ENCODE peak calls at places on chromosomes 1 and 21, in four cellular contexts. N is HL-60, O is GM12878, R is K562. Z is an unnamed sample.

GRCh38 chr1:207027221-207027777 is 5.3 kb downstream of the C1orf116 start:
- DNase-seq in O (no peak), R (no peak), N (no peak), Z (no peak)

GRCh38 chr1:83763281-83764095 is 235.4 kb downstream of the TTLL7 start:
- DNase-seq in O (no peak), N (no peak), R (no peak), Z (no peak)

GRCh38 chr1:23798662-23799142 is 1.9 kb downstream of the GALE start:
- DNase-seq in O (no peak), R (peak), N (no peak), Z (no peak)

GRCh38 chr1:240306673-240307072 is 215.0 kb downstream of the FMN2 start:
- DNase-seq in O (no peak), N (no peak), R (no peak), Z (no peak)

GRCh38 chr1:65221638-65222421 is 73.8 kb downstream of the AK4 start:
- DNase-seq in R (no peak), N (no peak), O (no peak), Z (no peak)

GRCh38 chr1:233518344-233518743 is 95.6 kb upstream of the KCNK1 start:
- DNase-seq in O (no peak), R (peak), N (peak), Z (no peak)

GRCh38 chr1:80375662-80376061 is 1369.1 kb upstream of the ADGRL4 start:
- DNase-seq in N (no peak), R (no peak), O (no peak), Z (no peak)

GRCh38 chr21:31755027-31755426 is 23.1 kb upstream of the SCAF4 start:
- DNase-seq in N (no peak), R (no peak), O (no peak), Z (no peak)

GRCh38 chr1:80540605-80541004 is 1260.1 kb upstream of the ADGRL2 start:
- DNase-seq in O (no peak), N (no peak), R (no peak), Z (no peak)

GRCh38 chr1:217703326-217703725 is 72.2 kb downstream of the SPATA17 start:
- DNase-seq in N (no peak), R (no peak), O (no peak), Z (no peak)

GRCh38 chr1:17798799-17799382 is 43.8 kb downstream of the ACTL8 start:
- DNase-seq in N (no peak), R (no peak), O (no peak), Z (no peak)

GRCh38 chr21:41610042-41610839 is 102.3 kb upstream of the TMPRSS2 start:
- DNase-seq in N (peak), R (peak), O (no peak), Z (peak)

GRCh38 chr1:88731475-88731874 is 47.4 kb downstream of the PKN2 start:
- DNase-seq in N (no peak), R (peak), O (no peak), Z (no peak)

GRCh38 chr1:38615680-38616079 is 243.9 kb downstream of the RRAGC start:
- DNase-seq in O (no peak), R (no peak), N (no peak), Z (no peak)

GRCh38 chr1:155218854-155219591 is 10.5 kb downstream of the MTX1 start:
- DNase-seq in R (peak), N (peak), O (no peak), Z (no peak)

GRCh38 chr1:228445867-228446584 is 29.4 kb upstream of the TRIM17 start:
- DNase-seq in N (peak), O (no peak), R (peak), Z (peak)

GRCh38 chr1:25844485-25845337 is 14.5 kb downstream of the AUNIP start:
- DNase-seq in R (no peak), O (no peak), N (no peak), Z (no peak)

GRCh38 chr1:116325922-116326321 is 47.1 kb upstream of the ATP1A1 start:
- DNase-seq in O (no peak), N (no peak), R (no peak), Z (no peak)

GRCh38 chr1:85438353-85438752 is 26.6 kb downstream of the DDAH1 start:
- DNase-seq in O (no peak), N (no peak), R (no peak), Z (no peak)

GRCh38 chr1:30466610-30467009 is 256.8 kb downstream of the MATN1 start:
- DNase-seq in N (no peak), O (no peak), R (no peak), Z (no peak)

GRCh38 chr1:156228501-156228900 is 13.5 kb upstream of the BGLAP start:
- DNase-seq in R (no peak), O (no peak), N (no peak), Z (no peak)
- TF ChIP-seq SPI1 in R (no peak), O (no peak), N (no peak), Z (no peak)

GRCh38 chr1:161374373-161374772 is 6.7 kb upstream of the CFAP126 start:
- DNase-seq in O (no peak), N (peak), R (peak), Z (no peak)
- TF ChIP-seq SPI1 in O (no peak), N (no peak), R (no peak), Z (no peak)

GRCh38 chr1:208216062-208216461 is 28.1 kb downstream of the PLXNA2 start:
- DNase-seq in R (no peak), N (no peak), O (no peak), Z (no peak)
- TF ChIP-seq SPI1 in R (no peak), N (no peak), O (no peak), Z (no peak)

DNA sequence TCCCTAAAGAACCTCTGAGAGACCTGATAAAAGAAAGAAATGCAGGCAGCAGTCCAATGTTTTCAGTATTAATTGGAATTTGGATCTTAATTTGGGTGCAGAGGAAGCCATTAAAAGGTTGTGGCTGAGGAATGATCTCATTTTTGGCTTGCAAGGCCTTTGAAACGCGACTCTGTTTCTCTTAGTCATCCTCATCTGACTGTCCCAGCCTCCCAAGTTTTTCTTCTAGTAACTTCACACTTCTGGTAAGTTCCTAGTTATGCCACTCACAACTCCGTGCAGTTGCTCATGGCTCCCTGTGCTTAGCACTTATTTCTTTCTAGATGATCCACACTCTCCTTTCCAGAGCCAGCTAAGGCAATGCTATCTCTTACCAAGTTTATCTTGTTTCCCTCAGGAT is 147.4 kb upstream of the USP24 start:
- DNase-seq in R (no peak), O (no peak), N (no peak), Z (no peak)
- TF ChIP-seq SPI1 in R (no peak), O (no peak), N (no peak), Z (no peak)

GRCh38 chr1:97791251-97791650 is 129.6 kb downstream of the DPYD start:
- DNase-seq in R (no peak), N (no peak), O (peak), Z (no peak)
- TF ChIP-seq SPI1 in R (no peak), N (no peak), O (no peak), Z (no peak)

DNA sequence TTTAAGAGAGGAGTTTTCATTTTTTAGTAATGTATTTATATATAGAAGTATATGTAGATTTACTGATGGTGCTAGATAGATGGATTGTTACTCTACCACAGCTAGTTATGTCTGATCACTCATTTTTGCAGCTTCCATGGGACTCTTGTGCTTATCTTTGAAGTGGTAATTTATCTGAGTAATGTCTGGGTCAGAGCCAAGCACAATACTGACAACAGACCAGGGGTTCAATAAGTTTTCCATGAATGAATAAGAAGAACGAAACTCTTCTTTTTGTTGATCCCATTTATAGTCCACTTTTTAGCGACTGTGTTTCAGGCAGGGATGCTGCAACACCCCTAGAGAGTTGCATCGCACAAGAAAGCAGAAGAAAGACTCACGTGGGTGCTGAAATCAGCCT is 935.2 kb downstream of the PLA2G4A start:
- DNase-seq in R (no peak), N (peak), O (no peak), Z (no peak)
- TF ChIP-seq SPI1 in R (no peak), N (no peak), O (no peak), Z (no peak)

Z was measured in GM12891.